ENCODE peak calls at places on chromosome 7, in seven cellular contexts. D, H, Z, E, M, V and X are unnamed samples.

GRCh38 chr7:113000316-113001020 is 86.2 kb downstream of the GPR85 start:
- DNase-seq in E (no peak), M (no peak), H (no peak), Z (no peak), D (no peak), V (no peak), X (no peak)

GRCh38 chr7:127571741-127572505 is 13.5 kb downstream of the GCC1 start:
- DNase-seq in M (no peak), V (peak), H (no peak), Z (no peak), E (no peak), D (no peak), X (peak)

GRCh38 chr7:4211261-4211660 is 470.8 kb upstream of the FOXK1 start:
- DNase-seq in E (no peak), D (no peak), Z (no peak), H (no peak), V (no peak), M (no peak), X (no peak)

GRCh38 chr7:73828972-73829371 is 1.8 kb upstream of the CLDN4 start:
- DNase-seq in V (no peak), H (no peak), Z (no peak), E (no peak), M (no peak), D (no peak), X (no peak)

GRCh38 chr7:5396999-5397656 is 26.5 kb downstream of the TNRC18 start:
- DNase-seq in V (peak), M (peak), Z (no peak), H (peak), D (peak), E (peak), X (peak)

GRCh38 chr7:138880881-138881577 is 83.0 kb upstream of the ATP6V0A4 start:
- DNase-seq in V (no peak), M (no peak), E (no peak), D (no peak), H (peak), Z (no peak), X (no peak)

GRCh38 chr7:25594728-25595127 is 366.4 kb upstream of the NPVF start:
- DNase-seq in V (no peak), E (no peak), M (no peak), H (no peak), Z (no peak), D (no peak), X (no peak)

GRCh38 chr7:69465262-69465661 is 133.0 kb upstream of the AUTS2 start:
- DNase-seq in M (no peak), D (no peak), H (no peak), Z (no peak), V (no peak), E (no peak), X (no peak)

GRCh38 chr7:587769-588168 is 68.1 kb upstream of the PDGFA start:
- DNase-seq in M (no peak), E (no peak), H (peak), Z (no peak), D (no peak), V (peak), X (no peak)

GRCh38 chr7:2223321-2223720 is 9.4 kb downstream of the MAD1L1 start:
- DNase-seq in M (no peak), E (no peak), H (no peak), Z (no peak), D (no peak), V (no peak), X (no peak)

GRCh38 chr7:38411404-38411803 is 138.0 kb upstream of the TARP start:
- DNase-seq in V (peak), Z (no peak), D (no peak), M (no peak), H (peak), E (no peak), X (peak)

GRCh38 chr7:30475580-30475979 is 3.0 kb downstream of the NOD1 start:
- DNase-seq in V (no peak), Z (no peak), E (no peak), D (no peak), M (no peak), H (no peak), X (peak)

GRCh38 chr7:155706376-155706775 is 61.9 kb downstream of the RBM33 start:
- DNase-seq in E (no peak), H (no peak), V (no peak), Z (no peak), D (no peak), M (no peak), X (no peak)

GRCh38 chr7:151435971-151436370 is 4.0 kb downstream of the CRYGN start:
- DNase-seq in Z (no peak), V (no peak), M (no peak), E (no peak), D (no peak), H (no peak), X (no peak)

GRCh38 chr7:129101746-129102145 is 42.8 kb upstream of the TSPAN33 start:
- DNase-seq in V (no peak), D (no peak), M (no peak), H (no peak), E (no peak), Z (no peak), X (peak)

GRCh38 chr7:2754912-2755311 is 66.9 kb downstream of the AMZ1 start:
- DNase-seq in Z (no peak), E (no peak), M (no peak), V (no peak), H (no peak), D (no peak), X (no peak)